ENCODE peak calls at places on chromosomes 1 and 21, in eight cellular contexts. W, B, F, M, U, H, A and C are unnamed samples. For H3K9me3, the result is how much of the 10 kb centered on the place peaks cover.

GRCh38 chr1:26887125-26887524 is 3.0 kb downstream of the GPN2 start:
- DNase-seq in A (no peak), W (peak), M (no peak), H (no peak), B (no peak), U (peak), F (no peak), C (no peak)

GRCh38 chr1:45397285-45397684 is 57.0 kb upstream of the MUTYH start:
- DNase-seq in B (no peak), F (no peak), U (no peak), A (no peak), W (no peak), M (no peak), H (no peak), C (no peak)

GRCh38 chr1:4653328-4653660 is 1.1 kb upstream of the AJAP1 start:
- DNase-seq in A (no peak), U (no peak), M (no peak), W (peak), H (no peak), F (no peak), B (no peak), C (no peak)

GRCh38 chr1:203744008-203744972 is 20.7 kb upstream of the LAX1 start:
- DNase-seq in B (peak), M (peak), A (peak), H (no peak), F (no peak), U (peak), W (no peak), C (peak)

GRCh38 chr1:33323663-33324477 is 3.0 kb upstream of the A3GALT2 start:
- DNase-seq in F (no peak), W (no peak), H (no peak), M (no peak), U (no peak), B (no peak), A (no peak), C (no peak)

GRCh38 chr21:35829014-35829525 is 231.3 kb downstream of the SETD4 start:
- DNase-seq in A (no peak), M (no peak), W (no peak), B (no peak), H (no peak), F (no peak), U (no peak), C (no peak)

GRCh38 chr1:43951021-43951985 is 4.6 kb downstream of the IPO13 start:
- DNase-seq in H (no peak), U (no peak), A (no peak), B (no peak), F (no peak), M (no peak), W (no peak), C (no peak)

GRCh38 chr1:19007491-19008441 is 51.3 kb upstream of the IFFO2 start:
- DNase-seq in M (no peak), B (no peak), W (no peak), A (no peak), U (no peak), H (peak), F (no peak), C (no peak)

GRCh38 chr21:38881041-38881570 is 75.4 kb downstream of the ETS2 start:
- DNase-seq in M (no peak), U (peak), F (no peak), W (no peak), A (no peak), H (no peak), B (no peak), C (no peak)

GRCh38 chr1:213622365-213623087 is 365.2 kb upstream of the PROX1 start:
- DNase-seq in M (no peak), W (no peak), A (no peak), H (no peak), F (peak), B (no peak), U (no peak), C (no peak)

GRCh38 chr1:207962716-207963428 is 51.9 kb upstream of the CD34 start:
- DNase-seq in W (no peak), F (no peak), U (peak), H (no peak), A (no peak), M (peak), B (no peak), C (peak)

GRCh38 chr1:205600085-205600484 is 31.7 kb downstream of the ELK4 start:
- DNase-seq in W (no peak), M (no peak), F (no peak), B (no peak), U (peak), H (no peak), A (no peak), C (no peak)

GRCh38 chr1:26031196-26031902 is 9.8 kb downstream of the EXTL1 start:
- DNase-seq in U (peak), B (no peak), F (no peak), A (no peak), H (no peak), W (no peak), M (no peak), C (no peak)

GRCh38 chr1:201518105-201518504 is 11.2 kb upstream of the CSRP1 start:
- DNase-seq in W (no peak), F (no peak), A (no peak), B (no peak), H (no peak), U (no peak), M (no peak), C (no peak)

GRCh38 chr1:234731371-234732085 is 121.5 kb upstream of the IRF2BP2 start:
- DNase-seq in M (no peak), U (peak), F (no peak), W (no peak), B (no peak), H (peak), A (peak), C (no peak)

GRCh38 chr1:47785561-47786271 is 211.5 kb downstream of the TRABD2B start:
- DNase-seq in U (no peak), M (no peak), H (no peak), A (no peak), F (peak), W (peak), B (no peak), C (no peak)

GRCh38 chr1:116769050-116769449 is 14.8 kb downstream of the CD2 start:
- DNase-seq in B (no peak), H (no peak), U (no peak), W (no peak), A (peak), M (no peak), F (no peak), C (no peak)

GRCh38 chr1:18927654-18928272 is 25.4 kb upstream of the ALDH4A1 start:
- DNase-seq in B (peak), M (no peak), H (peak), W (no peak), F (no peak), U (no peak), A (peak), C (peak)

GRCh38 chr1:88753506-88753905 is 69.4 kb downstream of the PKN2 start:
- DNase-seq in M (no peak), F (no peak), B (no peak), H (no peak), W (no peak), U (no peak), A (no peak), C (no peak)

GRCh38 chr1:200038987-200039848 is 11.7 kb downstream of the NR5A2 start:
- DNase-seq in M (no peak), H (peak), U (no peak), B (no peak), F (peak), W (peak), A (no peak), C (no peak)

GRCh38 chr21:35204850-35205564 is 155.9 kb upstream of the RUNX1 start:
- DNase-seq in A (no peak), M (peak), H (no peak), B (no peak), W (no peak), U (peak), F (no peak), C (no peak)

GRCh38 chr1:200364831-200365230 is 45.0 kb downstream of the ZNF281 start:
- DNase-seq in B (no peak), W (no peak), H (no peak), F (no peak), U (no peak), M (no peak), A (no peak), C (no peak)

GRCh38 chr1:248755505-248755904 is at the start of gene LYPD8:
- DNase-seq in H (no peak), F (no peak), A (no peak), U (no peak), B (no peak), M (no peak), W (no peak), C (no peak)

GRCh38 chr1:248748211-248748610 is 7.3 kb downstream of the LYPD8 start:
- DNase-seq in F (no peak), A (no peak), W (no peak), B (no peak), U (no peak), H (no peak), M (no peak), C (no peak)

GRCh38 chr1:248752981-248753525 is 2.5 kb downstream of the LYPD8 start:
- DNase-seq in H (no peak), B (no peak), A (no peak), W (no peak), M (no peak), U (no peak), F (no peak), C (no peak)

GRCh38 chr1:248753715-248754280 is 1.8 kb downstream of the LYPD8 start:
- DNase-seq in W (no peak), B (no peak), F (no peak), A (no peak), M (no peak), U (no peak), H (no peak), C (no peak)

DNA sequence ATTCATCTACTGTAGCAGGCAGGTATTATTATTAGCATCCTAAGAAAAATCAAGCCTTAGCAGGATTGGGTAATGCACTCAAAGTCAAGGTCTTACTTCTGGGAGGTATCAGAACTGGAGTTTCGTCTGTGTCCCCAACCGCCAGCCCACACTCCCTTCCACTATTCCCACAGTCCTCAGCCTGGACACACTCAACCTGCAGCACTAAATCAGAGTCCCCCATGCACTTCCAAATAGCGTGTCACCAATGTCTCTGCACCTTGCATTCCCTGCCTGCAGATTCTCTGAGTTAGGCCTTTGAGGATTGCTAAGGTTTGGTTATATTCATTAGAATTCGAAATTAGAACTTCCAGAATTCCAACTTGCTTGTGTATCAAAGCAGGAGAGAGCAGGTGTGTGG is 3.9 kb downstream of the LYPD8 start:
- DNase-seq in B (no peak), A (no peak), H (no peak), W (no peak), U (no peak), M (no peak), F (no peak), C (no peak)
- H3K9me3 ChIP-seq in B (under half), A (under half), H (under half), W (under half), U (under half), M (under half), F (under half), C (under half)

DNA sequence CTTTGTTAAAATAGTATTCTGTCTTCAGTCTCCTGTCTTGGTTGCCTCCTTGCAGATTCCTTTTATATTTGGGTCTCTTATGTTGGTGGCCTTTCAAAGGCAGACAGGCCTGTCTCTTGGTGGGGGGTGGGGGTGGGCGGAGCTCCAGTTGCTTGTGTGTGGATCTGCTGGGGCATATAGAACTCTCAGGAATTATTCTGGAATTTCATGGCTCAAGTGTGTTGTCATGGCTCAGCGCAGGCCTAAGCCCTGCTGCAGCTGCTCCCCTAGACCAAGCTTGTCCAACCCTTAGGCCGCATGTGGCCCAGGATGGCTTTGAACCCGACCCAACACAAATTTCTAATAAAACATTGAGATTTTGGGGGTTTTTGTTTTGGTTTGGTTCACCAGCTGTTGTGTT is 8.0 kb downstream of the C1orf35 start:
- DNase-seq in B (no peak), U (no peak), A (no peak), M (no peak), F (no peak), H (no peak), W (no peak), C (no peak)
- H3K9me3 ChIP-seq in B (under half), U (under half), A (under half), M (under half), F (under half), H (under half), W (under half), C (under half)

GRCh38 chr1:42504535-42505128 is 41.5 kb downstream of the CCDC30 start:
- DNase-seq in W (no peak), B (no peak), U (no peak), M (no peak), H (no peak), A (no peak), F (no peak), C (no peak)
- H3K9me3 ChIP-seq in W (under half), B (under half), U (under half), M (under half), H (under half), A (under half), F (under half), C (under half)

DNA sequence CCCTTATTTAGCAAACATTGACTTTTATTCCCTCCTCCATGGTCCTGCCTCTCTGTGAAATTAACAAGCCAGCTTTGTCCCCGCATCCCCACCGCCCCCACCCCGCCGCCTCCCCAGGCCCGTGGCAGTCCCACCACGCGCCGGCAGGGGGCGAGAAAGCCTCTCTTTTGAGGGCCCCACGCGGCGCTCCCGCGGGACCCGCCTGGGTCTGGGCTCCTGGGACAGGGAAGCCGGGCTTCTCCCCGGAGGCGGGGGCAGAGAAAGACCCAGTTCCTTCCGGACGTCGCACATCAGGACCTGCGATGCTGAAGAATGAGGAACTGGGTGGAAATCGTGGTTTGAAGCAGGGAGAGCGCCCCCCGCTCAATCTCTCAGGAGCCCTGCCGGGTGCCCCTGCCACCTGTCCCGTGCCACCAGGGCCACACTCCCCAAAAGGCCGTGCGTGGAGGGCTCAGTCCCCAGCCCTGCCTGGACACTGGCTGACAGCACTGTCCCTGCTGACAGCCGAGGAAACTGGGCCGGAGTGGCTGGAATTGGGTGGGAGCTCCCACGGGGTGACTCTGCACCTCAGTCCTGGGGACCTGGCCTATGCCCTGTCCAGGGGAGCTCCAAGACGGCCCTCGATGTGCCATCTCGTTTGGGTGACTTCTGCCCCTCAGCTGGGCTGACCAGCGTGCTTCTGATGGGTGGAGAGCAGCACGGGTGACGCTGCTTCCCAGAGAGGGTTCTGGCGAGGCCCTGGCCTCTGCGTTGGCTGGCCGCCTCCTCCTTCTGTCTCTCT is 8.6 kb upstream of the ACTRT2 start:
- DNase-seq in U (no peak), A (peak), H (no peak), M (peak), B (no peak), W (peak), F (no peak), C (peak)
- H3K9me3 ChIP-seq in U (under half), A (under half), H (under half), M (under half), B (under half), W (under half), F (under half), C (under half)

DNA sequence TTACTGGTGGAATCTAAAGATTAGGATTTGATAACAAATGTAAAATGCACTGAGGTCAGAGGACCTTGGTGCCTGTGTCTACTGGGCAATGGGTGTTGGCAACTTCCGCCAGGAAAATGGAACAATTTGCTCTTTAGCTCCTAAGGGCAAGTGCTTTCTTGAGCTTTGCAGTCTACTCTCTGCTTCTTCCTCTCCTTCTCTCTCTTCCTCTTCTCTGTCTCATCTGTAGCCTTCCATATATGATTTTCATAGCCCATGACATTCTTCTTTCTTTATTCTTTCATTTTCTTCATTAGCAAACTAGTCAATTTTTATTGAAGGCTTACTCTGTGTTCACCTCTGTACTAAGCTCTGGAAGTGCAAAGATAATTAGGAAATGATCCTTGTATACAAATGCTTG is 35.5 kb downstream of the OVGP1 start:
- DNase-seq in B (no peak), H (peak), M (no peak), U (no peak), A (no peak), F (no peak), W (no peak), C (no peak)
- H3K9me3 ChIP-seq in B (under half), H (under half), M (under half), U (under half), A (under half), F (under half), W (under half), C (under half)

GRCh38 chr21:28127390-28127789 is 865.3 kb downstream of the LTN1 start:
- DNase-seq in U (peak), W (no peak), F (no peak), M (no peak), H (no peak), B (no peak), A (no peak), C (no peak)
- H3K9me3 ChIP-seq in U (under half), W (under half), F (under half), M (under half), H (under half), B (under half), A (under half), C (under half)

GRCh38 chr1:183490932-183491331 is 18.6 kb downstream of the SMG7 start:
- DNase-seq in U (no peak), H (no peak), W (no peak), M (no peak), A (no peak), B (no peak), F (no peak), C (no peak)

GRCh38 chr1:183497218-183497617 is 24.9 kb downstream of the SMG7 start:
- DNase-seq in F (no peak), M (no peak), H (no peak), B (no peak), U (no peak), A (no peak), W (no peak), C (no peak)

GRCh38 chr1:183493540-183494245 is 21.4 kb downstream of the SMG7 start:
- DNase-seq in B (no peak), U (no peak), W (no peak), M (no peak), F (no peak), A (no peak), H (peak), C (no peak)

GRCh38 chr1:183498342-183498991 is 26.2 kb downstream of the SMG7 start:
- DNase-seq in A (no peak), F (no peak), U (no peak), M (no peak), W (no peak), B (peak), H (no peak), C (no peak)

DNA sequence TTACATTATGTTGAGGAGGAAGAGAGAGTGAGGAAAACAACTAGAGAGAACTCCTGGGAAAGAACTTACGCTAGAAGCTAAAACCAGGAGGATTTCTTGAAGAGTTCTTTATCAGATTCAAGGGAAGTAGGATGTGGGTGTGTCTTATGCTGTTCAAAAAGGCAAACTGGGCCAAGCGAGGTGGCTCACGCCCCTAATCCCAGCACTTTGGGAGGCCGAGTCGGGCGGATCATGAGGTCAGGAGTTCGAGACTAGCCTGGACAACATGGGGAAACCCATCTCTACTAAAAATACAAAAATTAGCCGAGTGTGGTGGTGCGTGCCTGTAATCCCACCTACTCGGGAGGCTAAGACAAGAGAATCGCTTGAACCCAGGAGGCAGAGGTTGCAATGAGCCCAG is 23.1 kb downstream of the SMG7 start:
- DNase-seq in F (no peak), M (no peak), W (no peak), B (no peak), H (no peak), A (no peak), U (no peak), C (no peak)
- H3K9me3 ChIP-seq in F (under half), M (under half), W (under half), B (under half), H (under half), A (under half), U (under half), C (under half)

GRCh38 chr1:152924191-152924590 is 15.8 kb downstream of the IVL start:
- DNase-seq in H (no peak), B (no peak), A (no peak), W (no peak), F (no peak), U (no peak), M (no peak), C (no peak)
- H3K9me3 ChIP-seq in H (under half), B (under half), A (under half), W (under half), F (under half), U (under half), M (under half), C (under half)

GRCh38 chr1:248752119-248752931 is 3.2 kb downstream of the LYPD8 start:
- DNase-seq in H (no peak), W (peak), B (no peak), M (no peak), F (no peak), U (no peak), A (no peak), C (no peak)
- H3K9me3 ChIP-seq in H (under half), W (under half), B (under half), M (under half), F (under half), U (under half), A (under half), C (under half)

GRCh38 chr1:152349611-152350010 is 10.2 kb downstream of the FLG2 start:
- DNase-seq in B (no peak), W (no peak), A (no peak), F (no peak), H (no peak), M (no peak), U (no peak), C (no peak)
- H3K9me3 ChIP-seq in B (under half), W (under half), A (under half), F (under half), H (under half), M (under half), U (under half), C (under half)